ENCODE peak calls at places on chromosomes 1 and 21, in five cellular contexts. N is cardiac fibroblast; A is CMK; E is naive thymus-derived CD4-positive, alpha-beta T cell; Q is A549. L is an unnamed sample.
A peak's percentile ranks its signal among the peaks of the same experiment; 100 is the strongest.

GRCh38 chr1:155128755-155129473 is 1.2 kb downstream of the EFNA1 start:
- DNase-seq in N (no peak), Q (peak; percentile 42), A (no peak), E (no peak), L (peak; percentile 22)

GRCh38 chr21:36829116-36829515 is 130.2 kb downstream of the SIM2 start:
- DNase-seq in E (no peak), A (no peak), Q (no peak), N (no peak), L (no peak)

GRCh38 chr21:26011292-26011940 is 159.2 kb downstream of the APP start:
- DNase-seq in A (no peak), Q (no peak), E (no peak), N (no peak), L (no peak)

GRCh38 chr1:234962340-234962989 is 166.2 kb downstream of the TOMM20 start:
- DNase-seq in N (peak; percentile 99), E (no peak), Q (peak; percentile 71), A (peak; percentile 94), L (no peak)

GRCh38 chr1:100927276-100927675 is 31.4 kb downstream of the SLC30A7 start:
- DNase-seq in A (no peak), N (no peak), E (peak; percentile 86), Q (no peak), L (no peak)

GRCh38 chr1:30908886-30909777 is 574 bp upstream of the SDC3 start:
- DNase-seq in N (no peak), Q (no peak), E (no peak), A (no peak), L (no peak)

GRCh38 chr1:220880726-220881506 is 1.7 kb downstream of the HLX start:
- DNase-seq in Q (no peak), E (no peak), N (peak; percentile 82), A (no peak), L (no peak)

GRCh38 chr1:114367810-114368209 is 143.2 kb downstream of the TRIM33 start:
- DNase-seq in N (no peak), E (no peak), Q (no peak), A (no peak), L (no peak)

GRCh38 chr1:211621471-211622198 is 42.7 kb upstream of the SLC30A1 start:
- DNase-seq in Q (no peak), N (peak; percentile 35), E (no peak), A (no peak), L (no peak)

GRCh38 chr1:240092301-240093119 is 827 bp downstream of the FMN2 start:
- DNase-seq in E (no peak), A (no peak), Q (peak; percentile 73), N (peak; percentile 53), L (peak; percentile 32)

GRCh38 chr1:26021647-26022403 is at the start of gene EXTL1:
- DNase-seq in A (no peak), E (no peak), N (no peak), Q (no peak), L (peak; percentile 45)

GRCh38 chr1:246482780-246483179 is 24.3 kb downstream of the SMYD3 start:
- DNase-seq in Q (no peak), N (peak; percentile 6), E (no peak), A (no peak), L (no peak)

GRCh38 chr1:202289009-202289408 is 52.7 kb downstream of the UBE2T start:
- DNase-seq in Q (no peak), N (no peak), A (no peak), E (no peak), L (no peak)

GRCh38 chr1:178621822-178622221 is 103.2 kb upstream of the RALGPS2 start:
- DNase-seq in N (no peak), E (no peak), A (no peak), Q (no peak), L (no peak)

GRCh38 chr1:180112091-180112490 is 42.6 kb upstream of the QSOX1 start:
- DNase-seq in E (no peak), Q (no peak), N (no peak), A (no peak), L (no peak)

GRCh38 chr1:87897486-87897885 is 568.8 kb downstream of the LMO4 start:
- DNase-seq in A (no peak), E (no peak), Q (no peak), N (no peak), L (no peak)

GRCh38 chr1:84665703-84666317 is 24.5 kb downstream of the SSX2IP start:
- DNase-seq in Q (no peak), A (no peak), N (peak; percentile 61), E (no peak), L (no peak)

GRCh38 chr1:216903389-216903754 is 180.1 kb upstream of the ESRRG start:
- DNase-seq in E (no peak), Q (no peak), A (no peak), N (peak; percentile 61), L (no peak)

GRCh38 chr1:230550428-230550827 is 91.9 kb upstream of the COG2 start:
- DNase-seq in N (peak; percentile 56), Q (peak; percentile 13), A (no peak), E (no peak), L (no peak)

GRCh38 chr1:29050141-29050540 is 73.6 kb downstream of the TMEM200B start:
- DNase-seq in N (no peak), Q (no peak), A (no peak), E (no peak), L (no peak)

GRCh38 chr1:182394055-182394775 is 2.6 kb upstream of the GLUL start:
- DNase-seq in N (no peak), A (no peak), Q (no peak), E (no peak), L (no peak)

GRCh38 chr1:212196355-212196754 is 88.9 kb upstream of the PPP2R5A start:
- DNase-seq in N (no peak), A (no peak), Q (no peak), E (no peak), L (no peak)

GRCh38 chr1:5067251-5067650 is 412.8 kb downstream of the AJAP1 start:
- DNase-seq in E (no peak), A (no peak), N (no peak), Q (no peak), L (no peak)

GRCh38 chr1:157153743-157154142 is 15.5 kb upstream of the ETV3 start:
- DNase-seq in Q (no peak), N (no peak), A (peak; percentile 56), E (no peak), L (no peak)

GRCh38 chr1:64975127-64975526 is 8.8 kb upstream of the JAK1 start:
- DNase-seq in N (no peak), Q (no peak), A (no peak), E (no peak), L (no peak)

L was measured in amygdala.